ENCODE peak calls at places on chromosomes 6 and 20, in eight cellular contexts. I is dorsolateral prefrontal cortex, Z is astrocyte of the cerebellum, R is pancreas, Q is ovary, P is left lung, H is heart left ventricle, N is stomach. K is an unnamed sample.

GRCh38 chr20:21301940-21302644 is 1.0 kb upstream of the XRN2 start:
- DNase-seq in R (no peak), I (no peak), P (no peak), N (no peak), Q (no peak), Z (no peak), H (no peak), K (no peak)

GRCh38 chr6:1500874-1501273 is 108.8 kb upstream of the FOXC1 start:
- DNase-seq in I (no peak), Z (no peak), R (no peak), Q (no peak), P (no peak), N (no peak), H (no peak), K (no peak)

GRCh38 chr20:32078777-32079176 is 26.7 kb downstream of the HCK start:
- DNase-seq in N (no peak), R (no peak), Q (no peak), P (no peak), I (no peak), Z (no peak), H (no peak), K (no peak)

GRCh38 chr6:139732451-139732850 is 358.0 kb upstream of the CITED2 start:
- DNase-seq in R (no peak), I (no peak), P (no peak), Z (peak; percentile 33), N (no peak), Q (no peak), H (no peak), K (no peak)

GRCh38 chr20:38256966-38257365 is 3.6 kb downstream of the KIAA1755 start:
- DNase-seq in Q (no peak), N (no peak), R (no peak), H (no peak), I (no peak), P (no peak), Z (no peak), K (no peak)

GRCh38 chr6:484086-484728 is 92.7 kb downstream of the IRF4 start:
- DNase-seq in Z (no peak), H (no peak), I (no peak), P (no peak), R (no peak), Q (no peak), N (no peak), K (no peak)

GRCh38 chr20:7710440-7710839 is 229.8 kb downstream of the HAO1 start:
- DNase-seq in N (no peak), R (no peak), I (no peak), P (no peak), Q (no peak), Z (no peak), H (no peak), K (no peak)

GRCh38 chr6:116430860-116431259 is 30.3 kb upstream of the CALHM6 start:
- DNase-seq in P (no peak), I (no peak), Z (no peak), H (no peak), Q (no peak), R (no peak), N (no peak), K (no peak)

GRCh38 chr6:159084493-159085091 is 39.8 kb upstream of the TAGAP start:
- DNase-seq in R (no peak), N (no peak), H (no peak), P (no peak), Q (no peak), I (no peak), Z (no peak), K (no peak)

GRCh38 chr20:25623225-25623735 is 534 bp downstream of the NANP start:
- DNase-seq in N (peak; percentile 39), I (peak; percentile 21), Q (peak; percentile 54), P (peak; percentile 86), Z (no peak), H (peak; percentile 30), R (peak; percentile 70), K (no peak)

GRCh38 chr6:6584310-6585002 is 4.1 kb upstream of the LY86 start:
- DNase-seq in Q (no peak), P (no peak), Z (no peak), R (no peak), N (no peak), H (no peak), I (no peak), K (no peak)

GRCh38 chr20:44856847-44857448 is 28.6 kb upstream of the YWHAB start:
- DNase-seq in P (no peak), Z (no peak), Q (no peak), I (no peak), N (no peak), R (no peak), H (no peak), K (no peak)

GRCh38 chr20:51712501-51713212 is 55.5 kb downstream of the ATP9A start:
- DNase-seq in H (no peak), P (no peak), R (no peak), Z (peak; percentile 27), Q (no peak), N (no peak), I (no peak), K (no peak)

GRCh38 chr6:94623586-94623985 is 953.7 kb upstream of the MANEA start:
- DNase-seq in P (no peak), R (no peak), Z (no peak), Q (no peak), N (no peak), H (no peak), I (no peak), K (no peak)

GRCh38 chr6:90663873-90664272 is 77.0 kb upstream of the MAP3K7 start:
- DNase-seq in R (no peak), P (no peak), H (no peak), N (no peak), Z (no peak), I (no peak), Q (no peak), K (no peak)

DNA sequence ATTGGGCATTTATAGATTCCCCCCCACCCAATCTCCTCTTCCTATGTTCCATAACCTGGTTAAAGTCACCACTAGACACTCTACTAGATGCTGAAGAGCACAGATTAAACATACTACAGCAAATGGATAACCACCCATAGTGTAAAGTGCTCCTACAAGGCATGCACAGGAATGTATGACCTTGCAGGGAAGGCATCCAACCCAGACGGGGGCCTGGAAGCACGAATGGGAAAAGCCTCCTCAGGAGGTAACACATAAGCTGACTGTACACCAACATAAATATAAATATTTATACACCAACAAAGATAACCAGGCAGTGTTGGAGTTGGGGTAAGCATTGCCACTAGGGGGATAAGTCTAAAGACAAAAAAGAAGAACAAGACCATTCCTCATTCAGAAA is 691.7 kb downstream of the GRIK2 start:
- DNase-seq in R (no peak), Q (no peak), P (no peak), H (no peak), Z (no peak), N (no peak), I (no peak), K (no peak)
- TF ChIP-seq CTCF in R (no peak), Q (no peak), P (no peak), H (no peak), Z (no peak), N (no peak), I (no peak), K (no peak)

DNA sequence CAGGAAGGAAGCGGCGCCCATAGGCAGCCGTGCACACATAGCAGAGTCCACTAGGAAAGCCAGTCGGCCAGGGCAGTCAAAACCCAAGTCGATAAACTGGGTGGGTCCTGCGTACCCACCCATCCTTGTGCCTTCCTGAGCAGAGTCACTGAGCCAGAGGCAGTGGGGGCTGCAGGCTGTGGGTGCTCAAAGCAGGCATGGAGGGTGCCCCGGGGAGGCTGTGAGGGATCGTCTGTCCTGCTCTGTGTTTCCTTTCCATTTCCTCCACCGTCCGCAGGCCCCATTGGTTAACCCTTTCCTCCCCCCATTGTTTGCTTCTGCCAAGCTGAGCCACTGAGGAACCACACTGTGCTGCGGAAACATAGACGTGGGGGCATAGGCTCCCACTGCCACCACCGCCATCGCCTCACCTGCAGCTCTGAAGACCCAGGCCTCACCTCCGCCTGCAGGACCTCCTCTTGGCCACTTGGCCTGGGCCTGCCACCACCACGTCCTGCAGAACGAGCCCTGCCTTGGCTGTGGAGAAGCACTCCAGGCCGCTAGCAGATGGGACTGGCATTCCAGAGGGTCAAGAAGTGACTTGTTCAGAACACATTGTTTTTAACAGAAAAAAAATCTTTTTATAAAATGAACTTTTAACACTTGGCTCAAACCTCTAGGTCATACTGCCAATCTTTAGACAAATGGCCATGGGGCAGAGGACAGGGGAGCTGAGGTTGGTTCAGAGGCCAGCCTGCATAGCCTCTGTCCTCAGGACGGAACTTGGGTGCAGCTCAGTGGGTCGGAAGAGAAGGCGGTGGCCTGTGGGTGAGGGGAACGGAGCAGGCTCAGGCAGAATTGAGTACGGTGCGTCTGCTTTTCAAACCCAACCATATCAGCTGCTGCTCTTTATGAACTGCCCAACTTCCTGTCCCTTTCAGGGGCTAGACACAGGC is 52.6 kb downstream of the TCP11 start:
- DNase-seq in Q (no peak), N (no peak), R (peak; percentile 21), H (no peak), I (no peak), Z (no peak), P (no peak), K (no peak)
- TF ChIP-seq CTCF in Q (no peak), N (no peak), R (no peak), H (no peak), I (no peak), Z (no peak), P (no peak), K (no peak)

GRCh38 chr20:18465536-18466200 is 1.2 kb downstream of the DZANK1 start:
- DNase-seq in P (no peak), Z (no peak), I (no peak), H (no peak), Q (no peak), N (no peak), R (no peak), K (no peak)

GRCh38 chr20:18466574-18466893 is 296 bp downstream of the DZANK1 start:
- DNase-seq in R (no peak), H (no peak), P (no peak), Q (no peak), N (no peak), Z (no peak), I (no peak), K (no peak)

DNA sequence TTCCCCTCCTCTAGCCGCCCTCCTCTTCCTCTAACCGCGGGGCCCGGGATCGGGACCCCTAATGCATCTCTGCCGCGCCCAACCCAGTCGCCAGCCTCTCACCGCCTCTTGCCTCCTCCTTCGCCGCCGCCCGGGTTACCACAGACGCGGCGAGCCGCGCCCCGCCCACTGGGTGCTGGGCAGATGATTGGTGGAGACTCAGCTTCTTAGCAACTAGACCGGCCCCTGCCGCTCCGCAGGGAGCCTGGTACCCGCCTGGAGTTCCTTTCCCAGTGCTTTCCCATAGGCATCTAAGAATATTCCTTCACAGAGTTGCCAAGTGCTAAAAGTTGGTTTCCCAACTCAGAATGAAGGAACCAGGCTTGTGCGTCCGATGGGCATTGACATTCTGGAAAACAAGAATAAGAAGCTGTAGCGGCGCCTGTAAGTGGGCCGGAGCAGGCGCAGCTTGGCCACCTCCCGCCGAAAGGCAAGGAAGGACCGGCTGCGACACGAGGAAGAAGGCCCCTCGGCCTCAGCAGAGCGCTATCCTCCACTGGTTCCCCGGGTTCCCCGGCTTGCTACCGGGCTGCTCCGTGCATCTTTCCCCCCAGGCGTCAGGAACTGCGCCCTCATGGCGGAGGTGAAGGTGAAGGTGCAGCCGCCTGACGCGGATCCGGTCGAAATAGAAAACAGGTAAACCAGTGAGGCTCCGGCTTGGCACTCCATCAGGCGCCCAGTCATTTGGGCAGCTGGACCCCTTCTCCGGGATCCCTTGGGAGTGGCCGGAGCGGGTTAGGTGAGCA is at the start of the genes DZANK1 and POLR3F:
- DNase-seq in Z (peak; percentile 92), Q (peak; percentile 93), H (peak; percentile 95), P (peak; percentile 98), N (peak; percentile 96), I (peak; percentile 96), R (peak; percentile 97), K (peak; percentile 88)
- TF ChIP-seq CTCF in Z (no peak), Q (no peak), H (no peak), P (no peak), N (no peak), I (peak; percentile 11), R (no peak), K (no peak)

GRCh38 chr6:29951882-29952281 is 9.6 kb downstream of the HLA-A start:
- DNase-seq in Q (no peak), Z (no peak), I (no peak), N (no peak), H (no peak), R (no peak), P (no peak), K (no peak)
- TF ChIP-seq CTCF in Q (no peak), Z (no peak), I (no peak), N (no peak), H (no peak), R (no peak), P (no peak), K (no peak)

K was measured in activated B cell treated with CpG ODN at 0.5 μM for 24 hours.